ENCODE peak calls at places on chromosome 19, in seven cellular contexts. One of them, this sample, is unnamed.

GRCh38 chr19:18660051-18660910 is 23.2 kb upstream of the CRTC1 start:
- DNase-seq in dorsolateral prefrontal cortex: peak
- DNase-seq in mesenchymal stem cell: peak
- DNase-seq in OCI-LY7: no peak
- DNase-seq in brain microvascular endothelial cell: peak
- DNase-seq in naive thymus-derived CD4-positive, alpha-beta T cell: no peak
- DNase-seq in CD8-positive, alpha-beta memory T cell: no peak
- DNase-seq in this sample: no peak

GRCh38 chr19:1360818-1361461 is 22.8 kb upstream of the NDUFS7 start:
- DNase-seq in dorsolateral prefrontal cortex: peak
- DNase-seq in mesenchymal stem cell: no peak
- DNase-seq in OCI-LY7: no peak
- DNase-seq in brain microvascular endothelial cell: peak
- DNase-seq in naive thymus-derived CD4-positive, alpha-beta T cell: no peak
- DNase-seq in CD8-positive, alpha-beta memory T cell: no peak
- DNase-seq in this sample: no peak

GRCh38 chr19:11088508-11089253 is 582 bp upstream of the LDLR start:
- DNase-seq in dorsolateral prefrontal cortex: peak
- DNase-seq in mesenchymal stem cell: peak
- DNase-seq in OCI-LY7: no peak
- DNase-seq in brain microvascular endothelial cell: no peak
- DNase-seq in naive thymus-derived CD4-positive, alpha-beta T cell: no peak
- DNase-seq in CD8-positive, alpha-beta memory T cell: no peak
- DNase-seq in this sample: no peak

GRCh38 chr19:42421591-42422031 is 5.6 kb downstream of the LIPE start:
- DNase-seq in dorsolateral prefrontal cortex: no peak
- DNase-seq in mesenchymal stem cell: no peak
- DNase-seq in OCI-LY7: no peak
- DNase-seq in brain microvascular endothelial cell: no peak
- DNase-seq in naive thymus-derived CD4-positive, alpha-beta T cell: no peak
- DNase-seq in CD8-positive, alpha-beta memory T cell: no peak
- DNase-seq in this sample: no peak

GRCh38 chr19:29515233-29515619 is 10.6 kb upstream of the VSTM2B start:
- DNase-seq in dorsolateral prefrontal cortex: no peak
- DNase-seq in mesenchymal stem cell: no peak
- DNase-seq in OCI-LY7: no peak
- DNase-seq in brain microvascular endothelial cell: no peak
- DNase-seq in naive thymus-derived CD4-positive, alpha-beta T cell: no peak
- DNase-seq in CD8-positive, alpha-beta memory T cell: no peak
- DNase-seq in this sample: no peak

GRCh38 chr19:7104783-7105447 is 35.4 kb downstream of the ZNF557 start:
- DNase-seq in dorsolateral prefrontal cortex: no peak
- DNase-seq in mesenchymal stem cell: no peak
- DNase-seq in OCI-LY7: peak
- DNase-seq in brain microvascular endothelial cell: no peak
- DNase-seq in naive thymus-derived CD4-positive, alpha-beta T cell: no peak
- DNase-seq in CD8-positive, alpha-beta memory T cell: no peak
- DNase-seq in this sample: no peak

GRCh38 chr19:44876930-44877530 is 14.0 kb upstream of the TOMM40 start:
- DNase-seq in dorsolateral prefrontal cortex: no peak
- DNase-seq in mesenchymal stem cell: no peak
- DNase-seq in OCI-LY7: peak
- DNase-seq in brain microvascular endothelial cell: no peak
- DNase-seq in naive thymus-derived CD4-positive, alpha-beta T cell: no peak
- DNase-seq in CD8-positive, alpha-beta memory T cell: no peak
- DNase-seq in this sample: no peak

GRCh38 chr19:24142771-24143170 is 55.8 kb downstream of the ZNF254 start:
- DNase-seq in dorsolateral prefrontal cortex: no peak
- DNase-seq in mesenchymal stem cell: no peak
- DNase-seq in OCI-LY7: no peak
- DNase-seq in brain microvascular endothelial cell: no peak
- DNase-seq in naive thymus-derived CD4-positive, alpha-beta T cell: no peak
- DNase-seq in CD8-positive, alpha-beta memory T cell: no peak
- DNase-seq in this sample: no peak

GRCh38 chr19:48683349-48683748 is 10.5 kb upstream of the NTN5 start:
- DNase-seq in dorsolateral prefrontal cortex: peak
- DNase-seq in mesenchymal stem cell: no peak
- DNase-seq in OCI-LY7: peak
- DNase-seq in brain microvascular endothelial cell: peak
- DNase-seq in naive thymus-derived CD4-positive, alpha-beta T cell: peak
- DNase-seq in CD8-positive, alpha-beta memory T cell: no peak
- DNase-seq in this sample: no peak

GRCh38 chr19:51688665-51689571 is 4.2 kb upstream of the SPACA6 start:
- DNase-seq in dorsolateral prefrontal cortex: peak
- DNase-seq in mesenchymal stem cell: peak
- DNase-seq in OCI-LY7: no peak
- DNase-seq in brain microvascular endothelial cell: peak
- DNase-seq in naive thymus-derived CD4-positive, alpha-beta T cell: no peak
- DNase-seq in CD8-positive, alpha-beta memory T cell: no peak
- DNase-seq in this sample: no peak

GRCh38 chr19:50203281-50204080 is at the start of gene MYH14:
- DNase-seq in dorsolateral prefrontal cortex: peak
- DNase-seq in mesenchymal stem cell: no peak
- DNase-seq in OCI-LY7: no peak
- DNase-seq in brain microvascular endothelial cell: peak
- DNase-seq in naive thymus-derived CD4-positive, alpha-beta T cell: peak
- DNase-seq in CD8-positive, alpha-beta memory T cell: no peak
- DNase-seq in this sample: no peak

GRCh38 chr19:45499196-45500180 is 1.2 kb downstream of the PPM1N start:
- DNase-seq in dorsolateral prefrontal cortex: no peak
- DNase-seq in mesenchymal stem cell: peak
- DNase-seq in OCI-LY7: peak
- DNase-seq in brain microvascular endothelial cell: no peak
- DNase-seq in naive thymus-derived CD4-positive, alpha-beta T cell: peak
- DNase-seq in CD8-positive, alpha-beta memory T cell: peak
- DNase-seq in this sample: no peak

GRCh38 chr19:19745496-19746285 is 12.8 kb upstream of the ZNF14 start:
- DNase-seq in dorsolateral prefrontal cortex: no peak
- DNase-seq in mesenchymal stem cell: no peak
- DNase-seq in OCI-LY7: no peak
- DNase-seq in brain microvascular endothelial cell: no peak
- DNase-seq in naive thymus-derived CD4-positive, alpha-beta T cell: no peak
- DNase-seq in CD8-positive, alpha-beta memory T cell: no peak
- DNase-seq in this sample: no peak

GRCh38 chr19:45881909-45882528 is 3.9 kb downstream of the IRF2BP1 start:
- DNase-seq in dorsolateral prefrontal cortex: no peak
- DNase-seq in mesenchymal stem cell: no peak
- DNase-seq in OCI-LY7: peak
- DNase-seq in brain microvascular endothelial cell: no peak
- DNase-seq in naive thymus-derived CD4-positive, alpha-beta T cell: no peak
- DNase-seq in CD8-positive, alpha-beta memory T cell: no peak
- DNase-seq in this sample: no peak

DNA sequence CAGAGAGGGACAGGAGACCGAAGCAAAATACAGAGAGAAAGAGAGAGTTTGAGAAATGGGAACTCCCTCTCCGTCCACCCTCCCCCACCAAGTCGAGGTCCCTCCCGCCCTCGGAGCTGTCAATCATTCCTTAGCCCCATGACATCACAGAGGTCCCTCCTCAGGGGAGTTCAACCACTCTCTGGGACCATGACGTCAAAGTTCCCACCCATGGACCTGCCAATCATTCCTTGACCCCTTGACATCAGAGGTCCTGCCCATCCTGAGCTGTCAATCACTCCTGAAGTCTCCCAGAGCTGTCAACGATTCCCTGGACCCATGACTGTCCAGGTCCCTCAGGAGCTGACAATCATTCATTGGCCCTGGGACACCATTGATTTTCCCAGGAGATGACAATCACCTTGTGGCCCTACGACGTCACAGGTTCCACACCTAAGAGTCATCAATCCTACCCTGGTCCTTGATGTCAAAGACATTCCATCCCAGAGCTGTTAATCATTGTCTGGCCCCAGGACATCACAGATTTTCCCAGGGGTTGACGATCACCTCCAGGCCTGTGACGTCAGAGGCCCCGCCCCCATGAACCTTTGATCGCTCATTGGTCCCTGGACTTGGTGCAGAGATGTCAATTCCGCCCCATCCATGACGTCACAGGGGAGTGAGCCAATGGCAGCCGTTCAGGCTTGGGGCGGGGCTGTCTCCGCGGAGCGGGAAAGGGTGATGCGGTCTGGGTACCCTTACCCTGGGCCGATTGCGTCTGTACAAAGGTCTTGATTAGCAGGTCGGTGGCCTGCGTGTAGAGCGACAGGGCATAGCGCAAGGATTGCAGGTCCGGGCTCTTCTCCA is 61.7 kb downstream of the COLGALT1 start:
- DNase-seq in dorsolateral prefrontal cortex: no peak
- DNase-seq in mesenchymal stem cell: peak
- DNase-seq in OCI-LY7: peak
- DNase-seq in brain microvascular endothelial cell: peak
- DNase-seq in naive thymus-derived CD4-positive, alpha-beta T cell: no peak
- DNase-seq in CD8-positive, alpha-beta memory T cell: no peak
- DNase-seq in this sample: no peak
- H3K4me3 ChIP-seq in dorsolateral prefrontal cortex: no peak
- H3K4me3 ChIP-seq in mesenchymal stem cell: no peak
- H3K4me3 ChIP-seq in OCI-LY7: no peak
- H3K4me3 ChIP-seq in brain microvascular endothelial cell: no peak
- H3K4me3 ChIP-seq in naive thymus-derived CD4-positive, alpha-beta T cell: no peak
- H3K4me3 ChIP-seq in CD8-positive, alpha-beta memory T cell: no peak
- H3K4me3 ChIP-seq in this sample: no peak

DNA sequence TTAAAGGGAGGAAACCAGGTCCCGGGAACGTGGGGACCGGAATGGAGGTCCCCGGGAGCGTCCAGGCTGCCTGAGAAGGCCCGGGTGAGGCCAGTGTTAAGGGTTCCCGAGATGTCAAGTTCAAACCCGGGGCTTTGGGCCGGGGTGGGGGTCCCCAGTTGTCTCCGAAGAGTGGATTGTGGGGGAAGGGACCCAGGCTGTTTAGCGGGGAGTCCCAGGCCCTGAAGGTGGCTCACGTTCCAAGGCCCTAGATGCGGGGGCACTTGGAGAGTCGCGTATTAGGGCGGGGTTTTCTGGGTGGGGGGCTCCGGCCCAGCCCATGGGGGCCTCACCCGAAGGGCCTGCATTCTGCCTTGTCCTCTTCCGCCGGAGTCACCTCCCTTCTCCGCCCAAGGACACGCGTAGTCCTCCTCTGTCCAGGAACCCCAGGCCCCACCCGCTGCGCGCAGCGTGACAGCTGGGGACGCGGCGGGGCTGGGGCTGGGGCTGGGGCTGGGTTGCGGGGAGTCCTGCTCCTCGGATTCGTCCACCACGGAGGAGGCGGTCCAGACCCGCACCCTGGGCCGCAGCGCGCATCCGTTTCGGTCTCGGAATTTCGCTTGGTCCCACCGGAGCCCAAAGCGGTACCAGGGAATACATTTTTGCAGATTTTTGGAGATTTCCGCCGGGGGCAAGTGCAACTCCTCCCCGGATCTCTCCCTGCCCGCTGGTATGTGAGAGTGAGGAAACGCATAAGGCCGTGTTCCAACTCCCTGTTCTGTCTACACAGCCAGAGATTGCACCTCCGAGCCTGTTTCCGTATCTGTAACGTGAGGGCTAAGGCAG is at the start of gene COX7A1:
- DNase-seq in dorsolateral prefrontal cortex: peak
- DNase-seq in mesenchymal stem cell: no peak
- DNase-seq in OCI-LY7: no peak
- DNase-seq in brain microvascular endothelial cell: peak
- DNase-seq in naive thymus-derived CD4-positive, alpha-beta T cell: no peak
- DNase-seq in CD8-positive, alpha-beta memory T cell: no peak
- DNase-seq in this sample: no peak
- H3K4me3 ChIP-seq in dorsolateral prefrontal cortex: peak
- H3K4me3 ChIP-seq in mesenchymal stem cell: peak
- H3K4me3 ChIP-seq in OCI-LY7: no peak
- H3K4me3 ChIP-seq in brain microvascular endothelial cell: peak
- H3K4me3 ChIP-seq in naive thymus-derived CD4-positive, alpha-beta T cell: no peak
- H3K4me3 ChIP-seq in CD8-positive, alpha-beta memory T cell: no peak
- H3K4me3 ChIP-seq in this sample: no peak

GRCh38 chr19:34359140-34359953 is 5.6 kb upstream of the GPI start:
- DNase-seq in dorsolateral prefrontal cortex: peak
- DNase-seq in mesenchymal stem cell: peak
- DNase-seq in OCI-LY7: peak
- DNase-seq in brain microvascular endothelial cell: peak
- DNase-seq in naive thymus-derived CD4-positive, alpha-beta T cell: peak
- DNase-seq in CD8-positive, alpha-beta memory T cell: peak
- DNase-seq in this sample: peak

GRCh38 chr19:34356875-34357274 is 8.1 kb upstream of the GPI start:
- DNase-seq in dorsolateral prefrontal cortex: no peak
- DNase-seq in mesenchymal stem cell: no peak
- DNase-seq in OCI-LY7: no peak
- DNase-seq in brain microvascular endothelial cell: no peak
- DNase-seq in naive thymus-derived CD4-positive, alpha-beta T cell: no peak
- DNase-seq in CD8-positive, alpha-beta memory T cell: no peak
- DNase-seq in this sample: no peak

GRCh38 chr19:34359954-34360315 is 5.1 kb upstream of the GPI start:
- DNase-seq in dorsolateral prefrontal cortex: no peak
- DNase-seq in mesenchymal stem cell: no peak
- DNase-seq in OCI-LY7: no peak
- DNase-seq in brain microvascular endothelial cell: no peak
- DNase-seq in naive thymus-derived CD4-positive, alpha-beta T cell: no peak
- DNase-seq in CD8-positive, alpha-beta memory T cell: no peak
- DNase-seq in this sample: no peak

GRCh38 chr19:34355201-34355600 is 9.8 kb upstream of the GPI start:
- DNase-seq in dorsolateral prefrontal cortex: no peak
- DNase-seq in mesenchymal stem cell: no peak
- DNase-seq in OCI-LY7: no peak
- DNase-seq in brain microvascular endothelial cell: no peak
- DNase-seq in naive thymus-derived CD4-positive, alpha-beta T cell: no peak
- DNase-seq in CD8-positive, alpha-beta memory T cell: no peak
- DNase-seq in this sample: no peak

GRCh38 chr19:34357431-34357830 is 7.6 kb upstream of the GPI start:
- DNase-seq in dorsolateral prefrontal cortex: no peak
- DNase-seq in mesenchymal stem cell: no peak
- DNase-seq in OCI-LY7: no peak
- DNase-seq in brain microvascular endothelial cell: no peak
- DNase-seq in naive thymus-derived CD4-positive, alpha-beta T cell: no peak
- DNase-seq in CD8-positive, alpha-beta memory T cell: no peak
- DNase-seq in this sample: no peak
- H3K4me3 ChIP-seq in dorsolateral prefrontal cortex: no peak
- H3K4me3 ChIP-seq in mesenchymal stem cell: no peak
- H3K4me3 ChIP-seq in OCI-LY7: no peak
- H3K4me3 ChIP-seq in brain microvascular endothelial cell: no peak
- H3K4me3 ChIP-seq in naive thymus-derived CD4-positive, alpha-beta T cell: no peak
- H3K4me3 ChIP-seq in CD8-positive, alpha-beta memory T cell: no peak
- H3K4me3 ChIP-seq in this sample: no peak

GRCh38 chr19:3107658-3108057 is 13.5 kb downstream of the GNA11 start:
- DNase-seq in dorsolateral prefrontal cortex: no peak
- DNase-seq in mesenchymal stem cell: no peak
- DNase-seq in OCI-LY7: no peak
- DNase-seq in brain microvascular endothelial cell: no peak
- DNase-seq in naive thymus-derived CD4-positive, alpha-beta T cell: no peak
- DNase-seq in CD8-positive, alpha-beta memory T cell: no peak
- DNase-seq in this sample: no peak

GRCh38 chr19:3108775-3109174 is 14.6 kb downstream of the GNA11 start:
- DNase-seq in dorsolateral prefrontal cortex: peak
- DNase-seq in mesenchymal stem cell: peak
- DNase-seq in OCI-LY7: peak
- DNase-seq in brain microvascular endothelial cell: peak
- DNase-seq in naive thymus-derived CD4-positive, alpha-beta T cell: peak
- DNase-seq in CD8-positive, alpha-beta memory T cell: peak
- DNase-seq in this sample: peak

GRCh38 chr19:3110126-3110825 is 16.1 kb downstream of the GNA11 start:
- DNase-seq in dorsolateral prefrontal cortex: no peak
- DNase-seq in mesenchymal stem cell: no peak
- DNase-seq in OCI-LY7: no peak
- DNase-seq in brain microvascular endothelial cell: no peak
- DNase-seq in naive thymus-derived CD4-positive, alpha-beta T cell: no peak
- DNase-seq in CD8-positive, alpha-beta memory T cell: no peak
- DNase-seq in this sample: no peak

GRCh38 chr19:3111586-3112247 is 17.6 kb downstream of the GNA11 start:
- DNase-seq in dorsolateral prefrontal cortex: no peak
- DNase-seq in mesenchymal stem cell: no peak
- DNase-seq in OCI-LY7: no peak
- DNase-seq in brain microvascular endothelial cell: no peak
- DNase-seq in naive thymus-derived CD4-positive, alpha-beta T cell: no peak
- DNase-seq in CD8-positive, alpha-beta memory T cell: no peak
- DNase-seq in this sample: no peak

GRCh38 chr19:3109491-3109890 is 15.3 kb downstream of the GNA11 start:
- DNase-seq in dorsolateral prefrontal cortex: no peak
- DNase-seq in mesenchymal stem cell: no peak
- DNase-seq in OCI-LY7: no peak
- DNase-seq in brain microvascular endothelial cell: no peak
- DNase-seq in naive thymus-derived CD4-positive, alpha-beta T cell: no peak
- DNase-seq in CD8-positive, alpha-beta memory T cell: no peak
- DNase-seq in this sample: no peak
- H3K4me3 ChIP-seq in dorsolateral prefrontal cortex: no peak
- H3K4me3 ChIP-seq in mesenchymal stem cell: no peak
- H3K4me3 ChIP-seq in OCI-LY7: no peak
- H3K4me3 ChIP-seq in brain microvascular endothelial cell: no peak
- H3K4me3 ChIP-seq in naive thymus-derived CD4-positive, alpha-beta T cell: no peak
- H3K4me3 ChIP-seq in CD8-positive, alpha-beta memory T cell: no peak
- H3K4me3 ChIP-seq in this sample: no peak

This sample was measured in effector memory CD4-positive, alpha-beta T cell.